ENCODE peak calls at places on chromosomes 5 and 9, in five cellular contexts. One of them, this sample, is unnamed.

GRCh38 chr5:121218086-121218485 is 633.6 kb upstream of the FTMT start:
- DNase-seq in immature natural killer cell: no peak
- DNase-seq in stimulated activated CD4-positive, alpha-beta T cell treated with anti-CD3 and anti-CD28 coated beads, Interleukin-1b, Interleukin-23, amount 100 ng/mL, for 4 hours: no peak
- DNase-seq in H1: no peak
- DNase-seq in KBM-7: no peak
- DNase-seq in this sample: no peak

GRCh38 chr9:125750656-125751035 is 3.5 kb downstream of the PBX3 start:
- DNase-seq in H1: no peak
- DNase-seq in immature natural killer cell: no peak
- DNase-seq in KBM-7: no peak
- DNase-seq in stimulated activated CD4-positive, alpha-beta T cell treated with anti-CD3 and anti-CD28 coated beads, Interleukin-1b, Interleukin-23, amount 100 ng/mL, for 4 hours: no peak
- DNase-seq in this sample: no peak

GRCh38 chr5:172530406-172530805 is 76.1 kb upstream of the SH3PXD2B start:
- DNase-seq in KBM-7: no peak
- DNase-seq in H1: no peak
- DNase-seq in immature natural killer cell: no peak
- DNase-seq in stimulated activated CD4-positive, alpha-beta T cell treated with anti-CD3 and anti-CD28 coated beads, Interleukin-1b, Interleukin-23, amount 100 ng/mL, for 4 hours: no peak
- DNase-seq in this sample: no peak

GRCh38 chr5:100904259-100904822 is 1.3 kb upstream of the ST8SIA4 start:
- DNase-seq in KBM-7: peak; percentile 61
- DNase-seq in immature natural killer cell: peak; percentile 49
- DNase-seq in H1: no peak
- DNase-seq in stimulated activated CD4-positive, alpha-beta T cell treated with anti-CD3 and anti-CD28 coated beads, Interleukin-1b, Interleukin-23, amount 100 ng/mL, for 4 hours: peak; percentile 23
- DNase-seq in this sample: peak; percentile 65

GRCh38 chr5:143024227-143024920 is 254.2 kb downstream of the ARHGAP26 start:
- DNase-seq in KBM-7: no peak
- DNase-seq in stimulated activated CD4-positive, alpha-beta T cell treated with anti-CD3 and anti-CD28 coated beads, Interleukin-1b, Interleukin-23, amount 100 ng/mL, for 4 hours: no peak
- DNase-seq in H1: no peak
- DNase-seq in immature natural killer cell: no peak
- DNase-seq in this sample: no peak

GRCh38 chr9:131300444-131300843 is 10.9 kb downstream of the PLPP7 start:
- DNase-seq in H1: no peak
- DNase-seq in KBM-7: no peak
- DNase-seq in immature natural killer cell: no peak
- DNase-seq in stimulated activated CD4-positive, alpha-beta T cell treated with anti-CD3 and anti-CD28 coated beads, Interleukin-1b, Interleukin-23, amount 100 ng/mL, for 4 hours: no peak
- DNase-seq in this sample: no peak

GRCh38 chr5:151682751-151683331 is 3.9 kb downstream of the SPARC start:
- DNase-seq in H1: no peak
- DNase-seq in KBM-7: no peak
- DNase-seq in immature natural killer cell: no peak
- DNase-seq in stimulated activated CD4-positive, alpha-beta T cell treated with anti-CD3 and anti-CD28 coated beads, Interleukin-1b, Interleukin-23, amount 100 ng/mL, for 4 hours: no peak
- DNase-seq in this sample: no peak

GRCh38 chr9:7086389-7086788 is 328.6 kb downstream of the KDM4C start:
- DNase-seq in immature natural killer cell: no peak
- DNase-seq in KBM-7: no peak
- DNase-seq in H1: no peak
- DNase-seq in stimulated activated CD4-positive, alpha-beta T cell treated with anti-CD3 and anti-CD28 coated beads, Interleukin-1b, Interleukin-23, amount 100 ng/mL, for 4 hours: no peak
- DNase-seq in this sample: no peak

GRCh38 chr5:1546556-1546955 is 22.8 kb upstream of the LPCAT1 start:
- DNase-seq in KBM-7: no peak
- DNase-seq in stimulated activated CD4-positive, alpha-beta T cell treated with anti-CD3 and anti-CD28 coated beads, Interleukin-1b, Interleukin-23, amount 100 ng/mL, for 4 hours: no peak
- DNase-seq in immature natural killer cell: no peak
- DNase-seq in H1: peak; percentile 45
- DNase-seq in this sample: no peak

GRCh38 chr9:135901826-135902225 is 5.5 kb downstream of the CAMSAP1 start:
- DNase-seq in H1: no peak
- DNase-seq in KBM-7: no peak
- DNase-seq in stimulated activated CD4-positive, alpha-beta T cell treated with anti-CD3 and anti-CD28 coated beads, Interleukin-1b, Interleukin-23, amount 100 ng/mL, for 4 hours: no peak
- DNase-seq in immature natural killer cell: no peak
- DNase-seq in this sample: no peak

GRCh38 chr5:172052454-172053236 is 46.2 kb upstream of the FBXW11 start:
- DNase-seq in KBM-7: no peak
- DNase-seq in immature natural killer cell: no peak
- DNase-seq in H1: no peak
- DNase-seq in stimulated activated CD4-positive, alpha-beta T cell treated with anti-CD3 and anti-CD28 coated beads, Interleukin-1b, Interleukin-23, amount 100 ng/mL, for 4 hours: no peak
- DNase-seq in this sample: no peak

GRCh38 chr5:95664204-95664786 is 17.7 kb downstream of the RFESD start:
- DNase-seq in immature natural killer cell: peak; percentile 37
- DNase-seq in KBM-7: peak; percentile 64
- DNase-seq in H1: no peak
- DNase-seq in stimulated activated CD4-positive, alpha-beta T cell treated with anti-CD3 and anti-CD28 coated beads, Interleukin-1b, Interleukin-23, amount 100 ng/mL, for 4 hours: no peak
- DNase-seq in this sample: peak; percentile 55

GRCh38 chr9:115593587-115594091 is 475.7 kb upstream of the TNC start:
- DNase-seq in H1: peak; percentile 49
- DNase-seq in immature natural killer cell: no peak
- DNase-seq in stimulated activated CD4-positive, alpha-beta T cell treated with anti-CD3 and anti-CD28 coated beads, Interleukin-1b, Interleukin-23, amount 100 ng/mL, for 4 hours: no peak
- DNase-seq in KBM-7: peak; percentile 50
- DNase-seq in this sample: peak; percentile 59

GRCh38 chr9:69466151-69466550 is 141.1 kb downstream of the ENTREP1 start:
- DNase-seq in H1: no peak
- DNase-seq in immature natural killer cell: no peak
- DNase-seq in KBM-7: no peak
- DNase-seq in stimulated activated CD4-positive, alpha-beta T cell treated with anti-CD3 and anti-CD28 coated beads, Interleukin-1b, Interleukin-23, amount 100 ng/mL, for 4 hours: no peak
- DNase-seq in this sample: no peak

GRCh38 chr9:8287501-8287900 is 487.9 kb upstream of the DMAC1 start:
- DNase-seq in immature natural killer cell: no peak
- DNase-seq in KBM-7: no peak
- DNase-seq in stimulated activated CD4-positive, alpha-beta T cell treated with anti-CD3 and anti-CD28 coated beads, Interleukin-1b, Interleukin-23, amount 100 ng/mL, for 4 hours: no peak
- DNase-seq in H1: no peak
- DNase-seq in this sample: no peak

GRCh38 chr9:38144421-38144820 is 75.4 kb upstream of the SHB start:
- DNase-seq in H1: no peak
- DNase-seq in KBM-7: no peak
- DNase-seq in stimulated activated CD4-positive, alpha-beta T cell treated with anti-CD3 and anti-CD28 coated beads, Interleukin-1b, Interleukin-23, amount 100 ng/mL, for 4 hours: no peak
- DNase-seq in immature natural killer cell: no peak
- DNase-seq in this sample: no peak